ENCODE peak calls at places on chromosome 9, in five cellular contexts. One of them, this sample, is unnamed.

GRCh38 chr9:97633859-97634485 is 351 bp downstream of the NCBP1 start:
- DNase-seq in NB4: no peak
- DNase-seq in IMR-90: peak; percentile 5
- DNase-seq in adrenal gland: no peak
- DNase-seq in A549: no peak
- DNase-seq in this sample: no peak

GRCh38 chr9:96327694-96328352 is 25.8 kb upstream of the HSD17B3 start:
- DNase-seq in NB4: peak; percentile 53
- DNase-seq in IMR-90: peak; percentile 59
- DNase-seq in adrenal gland: peak; percentile 55
- DNase-seq in A549: peak; percentile 50
- DNase-seq in this sample: no peak

GRCh38 chr9:33106827-33107621 is 30.6 kb upstream of the SMU1 start:
- DNase-seq in NB4: no peak
- DNase-seq in IMR-90: peak; percentile 89
- DNase-seq in adrenal gland: peak; percentile 54
- DNase-seq in A549: no peak
- DNase-seq in this sample: peak; percentile 87

GRCh38 chr9:71941060-71941568 is 29.7 kb downstream of the C9orf85 start:
- DNase-seq in NB4: no peak
- DNase-seq in IMR-90: peak; percentile 60
- DNase-seq in adrenal gland: no peak
- DNase-seq in A549: no peak
- DNase-seq in this sample: no peak

GRCh38 chr9:117768740-117769400 is 64.7 kb downstream of the TLR4 start:
- DNase-seq in NB4: no peak
- DNase-seq in IMR-90: no peak
- DNase-seq in adrenal gland: no peak
- DNase-seq in A549: no peak
- DNase-seq in this sample: no peak

GRCh38 chr9:109115931-109116541 is 3.7 kb downstream of the TMEM245 start:
- DNase-seq in NB4: no peak
- DNase-seq in IMR-90: no peak
- DNase-seq in adrenal gland: peak; percentile 57
- DNase-seq in A549: no peak
- DNase-seq in this sample: no peak

GRCh38 chr9:73871636-73872035 is 625.5 kb upstream of the RORB start:
- DNase-seq in NB4: no peak
- DNase-seq in IMR-90: no peak
- DNase-seq in adrenal gland: no peak
- DNase-seq in A549: no peak
- DNase-seq in this sample: no peak

GRCh38 chr9:109418827-109419226 is 79.3 kb downstream of the PTPN3 start:
- DNase-seq in NB4: peak; percentile 96
- DNase-seq in IMR-90: no peak
- DNase-seq in adrenal gland: no peak
- DNase-seq in A549: no peak
- DNase-seq in this sample: no peak

GRCh38 chr9:92665836-92666235 is 4.1 kb downstream of the IPPK start:
- DNase-seq in NB4: no peak
- DNase-seq in IMR-90: no peak
- DNase-seq in adrenal gland: no peak
- DNase-seq in A549: no peak
- DNase-seq in this sample: no peak

GRCh38 chr9:101566904-101567724 is 27.7 kb downstream of the PPP3R2 start:
- DNase-seq in NB4: peak; percentile 46
- DNase-seq in IMR-90: peak; percentile 68
- DNase-seq in adrenal gland: no peak
- DNase-seq in A549: peak; percentile 57
- DNase-seq in this sample: no peak

GRCh38 chr9:33781736-33782135 is 13.6 kb upstream of the PRSS3 start:
- DNase-seq in NB4: no peak
- DNase-seq in IMR-90: no peak
- DNase-seq in adrenal gland: no peak
- DNase-seq in A549: no peak
- DNase-seq in this sample: no peak

GRCh38 chr9:133282454-133283238 is 7.6 kb upstream of the ABO start:
- DNase-seq in NB4: peak; percentile 28
- DNase-seq in IMR-90: no peak
- DNase-seq in adrenal gland: no peak
- DNase-seq in A549: no peak
- DNase-seq in this sample: no peak

GRCh38 chr9:110217656-110218099 is 9.7 kb upstream of the C9orf152 start:
- DNase-seq in NB4: peak; percentile 63
- DNase-seq in IMR-90: peak; percentile 63
- DNase-seq in adrenal gland: no peak
- DNase-seq in A549: peak; percentile 63
- DNase-seq in this sample: no peak

GRCh38 chr9:133074111-133074651 is 12.4 kb downstream of the CEL start:
- DNase-seq in NB4: no peak
- DNase-seq in IMR-90: peak; percentile 78
- DNase-seq in adrenal gland: no peak
- DNase-seq in A549: no peak
- DNase-seq in this sample: no peak

GRCh38 chr9:89705651-89706050 is 100.8 kb downstream of the GADD45G start:
- DNase-seq in NB4: no peak
- DNase-seq in IMR-90: no peak
- DNase-seq in adrenal gland: no peak
- DNase-seq in A549: no peak
- DNase-seq in this sample: no peak

GRCh38 chr9:132160802-132161742 is 786 bp upstream of the NTNG2 start:
- DNase-seq in NB4: peak; percentile 96
- DNase-seq in IMR-90: peak; percentile 76
- DNase-seq in adrenal gland: peak; percentile 38
- DNase-seq in A549: peak; percentile 68
- DNase-seq in this sample: no peak

DNA sequence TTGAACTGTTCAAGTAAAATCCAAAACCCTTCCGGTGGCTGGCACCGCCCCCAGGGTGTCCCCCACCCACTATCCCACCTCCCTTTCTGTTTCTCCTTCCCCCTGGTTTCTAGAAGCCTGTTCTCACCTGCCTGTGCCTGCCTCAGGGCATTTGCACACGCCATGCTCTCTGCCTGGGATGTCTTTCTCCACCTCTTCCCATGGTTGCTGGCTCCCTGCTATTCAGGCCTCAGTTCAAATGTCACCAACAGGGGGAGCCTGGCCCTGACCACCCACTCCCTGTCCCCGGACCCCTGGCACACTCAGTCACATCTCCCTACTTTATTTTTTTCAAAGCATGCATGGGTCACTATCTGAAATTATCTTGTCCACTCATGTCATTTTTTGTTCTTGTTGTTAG is 39.9 kb upstream of the EEIG1 start:
- DNase-seq in NB4: no peak
- DNase-seq in IMR-90: no peak
- DNase-seq in adrenal gland: no peak
- DNase-seq in A549: no peak
- DNase-seq in this sample: no peak
- TF ChIP-seq CTCF in NB4: peak; percentile 57
- TF ChIP-seq CTCF in IMR-90: peak; percentile 10
- TF ChIP-seq CTCF in adrenal gland: no peak
- TF ChIP-seq CTCF in A549: no peak
- TF ChIP-seq CTCF in this sample: no peak

GRCh38 chr9:37032713-37033112 is 1.4 kb downstream of the PAX5 start:
- DNase-seq in NB4: no peak
- DNase-seq in IMR-90: no peak
- DNase-seq in adrenal gland: no peak
- DNase-seq in A549: no peak
- DNase-seq in this sample: no peak
- TF ChIP-seq POLR2A in NB4: no peak
- TF ChIP-seq POLR2A in IMR-90: no peak
- TF ChIP-seq POLR2A in adrenal gland: no peak
- TF ChIP-seq POLR2A in A549: no peak
- TF ChIP-seq POLR2A in this sample: no peak

GRCh38 chr9:112170235-112170634 is 4.9 kb downstream of the SUSD1 start:
- DNase-seq in NB4: no peak
- DNase-seq in IMR-90: no peak
- DNase-seq in adrenal gland: no peak
- DNase-seq in A549: no peak
- DNase-seq in this sample: no peak

GRCh38 chr9:112168197-112168596 is 6.9 kb downstream of the SUSD1 start:
- DNase-seq in NB4: no peak
- DNase-seq in IMR-90: no peak
- DNase-seq in adrenal gland: no peak
- DNase-seq in A549: no peak
- DNase-seq in this sample: no peak

GRCh38 chr9:112169368-112169767 is 5.7 kb downstream of the SUSD1 start:
- DNase-seq in NB4: no peak
- DNase-seq in IMR-90: no peak
- DNase-seq in adrenal gland: no peak
- DNase-seq in A549: no peak
- DNase-seq in this sample: no peak

GRCh38 chr9:112162644-112163413 is 12.3 kb downstream of the SUSD1 start:
- DNase-seq in NB4: peak; percentile 69
- DNase-seq in IMR-90: no peak
- DNase-seq in adrenal gland: no peak
- DNase-seq in A549: no peak
- DNase-seq in this sample: no peak

DNA sequence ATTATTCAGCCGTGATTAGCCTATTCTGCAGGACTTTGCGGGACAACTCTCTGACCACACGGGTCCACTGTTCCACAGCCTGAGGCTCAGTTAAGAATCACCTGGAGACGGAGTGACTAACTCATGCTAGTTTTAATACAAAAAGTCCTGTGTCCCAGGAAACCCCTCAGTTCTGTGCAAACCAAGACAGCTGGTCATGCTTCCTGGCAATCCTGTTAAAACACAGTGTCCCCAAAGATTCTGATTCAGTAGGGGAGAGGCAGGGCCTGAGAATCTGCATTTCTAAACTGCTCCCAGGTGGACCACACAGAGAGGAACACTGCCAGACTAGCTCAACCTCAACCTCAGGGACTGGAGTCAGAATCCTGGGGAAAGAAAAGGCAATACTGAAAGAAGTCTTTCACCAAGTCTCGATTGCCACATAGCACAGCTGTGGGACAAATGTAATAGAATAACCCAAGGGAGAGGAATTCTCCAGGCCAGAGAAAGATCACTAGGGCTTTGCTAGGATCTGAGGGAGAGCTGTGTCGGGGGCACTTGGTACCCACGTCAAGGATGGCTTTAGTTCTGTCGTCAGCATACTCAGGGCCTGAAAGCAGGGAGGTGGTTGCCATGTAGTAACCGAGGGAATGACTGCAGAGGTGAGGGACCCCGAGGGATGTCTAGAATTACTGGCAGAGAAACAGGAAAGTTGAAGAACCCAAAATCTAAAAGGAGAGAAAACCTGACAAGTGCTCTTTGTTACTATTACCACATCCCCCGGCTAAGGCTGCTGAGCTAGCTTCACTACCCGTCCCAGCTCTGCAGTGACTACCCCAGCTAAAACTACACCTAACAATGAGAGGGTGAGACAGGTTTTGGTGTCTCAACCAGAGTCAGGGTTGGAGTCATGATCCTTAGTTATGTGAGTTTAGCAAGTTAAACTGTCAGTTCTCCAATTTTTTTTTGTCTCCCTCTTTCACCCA is 8.6 kb downstream of the SUSD1 start:
- DNase-seq in NB4: peak; percentile 50
- DNase-seq in IMR-90: peak; percentile 14
- DNase-seq in adrenal gland: no peak
- DNase-seq in A549: peak; percentile 59
- DNase-seq in this sample: no peak
- TF ChIP-seq CTCF in NB4: no peak
- TF ChIP-seq CTCF in IMR-90: no peak
- TF ChIP-seq CTCF in adrenal gland: no peak
- TF ChIP-seq CTCF in A549: peak; percentile 18
- TF ChIP-seq CTCF in this sample: no peak

DNA sequence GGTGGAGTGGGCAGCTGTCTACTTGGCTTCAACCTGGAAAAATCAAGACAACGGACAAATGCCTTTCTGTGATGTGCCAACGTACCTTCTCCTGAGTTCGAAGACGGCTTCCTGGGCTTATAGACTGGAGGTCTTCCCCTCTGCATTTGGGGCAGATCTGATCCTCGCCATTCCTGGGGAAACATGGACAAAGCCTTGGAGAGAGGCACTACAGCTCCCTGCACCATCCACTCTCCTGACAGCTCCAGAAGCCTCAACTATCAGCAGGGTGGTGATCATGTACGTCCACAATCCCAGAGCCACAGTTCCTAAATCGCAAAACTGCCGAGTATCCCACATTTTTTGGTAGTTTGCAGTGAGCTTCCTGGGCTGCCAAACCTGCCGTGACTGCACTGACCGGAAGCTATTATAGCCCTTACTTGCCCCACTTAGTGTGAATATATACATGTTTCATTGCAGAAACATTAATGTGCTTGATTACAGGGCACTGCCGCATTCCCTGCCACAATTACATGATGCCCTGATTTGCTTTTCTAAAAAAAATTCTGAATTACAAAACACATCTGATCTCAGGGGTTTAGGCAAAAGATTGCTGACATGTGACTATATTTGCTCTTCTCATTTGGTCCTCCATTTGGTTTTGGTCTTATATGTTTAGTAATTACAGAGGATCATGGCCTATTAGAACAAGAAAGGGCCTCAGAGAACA is 2.8 kb downstream of the TRAF1 start:
- DNase-seq in NB4: no peak
- DNase-seq in IMR-90: no peak
- DNase-seq in adrenal gland: no peak
- DNase-seq in A549: no peak
- DNase-seq in this sample: no peak
- TF ChIP-seq POLR2A in NB4: no peak
- TF ChIP-seq POLR2A in IMR-90: no peak
- TF ChIP-seq POLR2A in adrenal gland: no peak
- TF ChIP-seq POLR2A in A549: no peak
- TF ChIP-seq POLR2A in this sample: no peak

DNA sequence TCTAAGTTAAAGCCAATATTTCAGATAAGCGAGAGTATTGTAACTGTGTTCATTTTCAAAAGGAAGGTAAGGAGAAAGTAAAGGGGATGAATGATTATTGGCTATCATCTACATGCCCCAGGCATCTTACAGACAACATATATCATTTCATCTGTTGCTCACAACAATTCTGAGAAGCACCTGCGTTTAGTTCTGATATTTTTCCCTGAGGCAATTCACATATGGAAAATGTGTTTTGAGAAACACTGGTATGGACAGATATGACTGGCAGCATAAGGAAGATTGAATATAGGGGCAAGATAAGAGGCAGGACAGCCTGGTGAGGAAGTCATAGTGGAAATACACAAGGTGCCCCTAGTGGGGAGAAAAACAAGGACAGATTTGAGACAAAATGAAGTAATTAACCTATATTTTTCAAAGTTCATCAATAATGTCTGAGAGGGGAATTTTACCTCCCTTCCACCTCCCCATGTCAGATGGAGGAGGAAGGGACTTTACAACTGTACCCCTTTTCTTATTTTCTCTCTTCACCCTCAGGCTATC is 87.7 kb upstream of the TRIM32 start:
- DNase-seq in NB4: no peak
- DNase-seq in IMR-90: no peak
- DNase-seq in adrenal gland: no peak
- DNase-seq in A549: no peak
- DNase-seq in this sample: no peak
- TF ChIP-seq CTCF in NB4: no peak
- TF ChIP-seq CTCF in IMR-90: no peak
- TF ChIP-seq CTCF in adrenal gland: no peak
- TF ChIP-seq CTCF in A549: no peak
- TF ChIP-seq CTCF in this sample: no peak

This sample was measured in vagina.